ENCODE peak calls at places on chromosomes 13 and 19, in five cellular contexts. One of them, this sample, is unnamed.

GRCh38 chr13:110347535-110348308 is 40.6 kb downstream of the COL4A2 start:
- DNase-seq in K562: no peak
- DNase-seq in SK-N-SH: no peak
- DNase-seq in HepG2: peak
- DNase-seq in IMR-90: peak
- DNase-seq in this sample: no peak

GRCh38 chr13:51000576-51001260 is 91.1 kb downstream of the RNASEH2B start:
- DNase-seq in SK-N-SH: no peak
- DNase-seq in HepG2: no peak
- DNase-seq in IMR-90: peak
- DNase-seq in K562: no peak
- DNase-seq in this sample: no peak

GRCh38 chr13:112871742-112872141 is 97.3 kb upstream of the MCF2L start:
- DNase-seq in K562: no peak
- DNase-seq in HepG2: no peak
- DNase-seq in SK-N-SH: no peak
- DNase-seq in IMR-90: no peak
- DNase-seq in this sample: no peak

GRCh38 chr13:25678398-25678797 is 306.6 kb downstream of the ATP8A2 start:
- DNase-seq in K562: no peak
- DNase-seq in SK-N-SH: no peak
- DNase-seq in IMR-90: no peak
- DNase-seq in HepG2: no peak
- DNase-seq in this sample: no peak

GRCh38 chr13:33483471-33483870 is 197.9 kb upstream of the STARD13 start:
- DNase-seq in SK-N-SH: no peak
- DNase-seq in K562: no peak
- DNase-seq in IMR-90: peak
- DNase-seq in HepG2: no peak
- DNase-seq in this sample: no peak

GRCh38 chr19:1307320-1307719 is 21.6 kb downstream of the EFNA2 start:
- DNase-seq in IMR-90: no peak
- DNase-seq in HepG2: no peak
- DNase-seq in SK-N-SH: no peak
- DNase-seq in K562: peak
- DNase-seq in this sample: no peak

GRCh38 chr19:41367848-41368301 is 3.9 kb upstream of the B9D2 start:
- DNase-seq in K562: peak
- DNase-seq in IMR-90: peak
- DNase-seq in HepG2: no peak
- DNase-seq in SK-N-SH: no peak
- DNase-seq in this sample: no peak

GRCh38 chr19:30066781-30067759 is 125.0 kb downstream of the URI1 start:
- DNase-seq in HepG2: no peak
- DNase-seq in IMR-90: no peak
- DNase-seq in SK-N-SH: peak
- DNase-seq in K562: no peak
- DNase-seq in this sample: no peak

GRCh38 chr13:79581870-79582315 is 100.9 kb downstream of the NDFIP2 start:
- DNase-seq in IMR-90: peak
- DNase-seq in HepG2: no peak
- DNase-seq in SK-N-SH: no peak
- DNase-seq in K562: no peak
- DNase-seq in this sample: no peak

GRCh38 chr19:480016-480855 is 16.1 kb upstream of the MADCAM1 start:
- DNase-seq in HepG2: peak
- DNase-seq in K562: peak
- DNase-seq in SK-N-SH: peak
- DNase-seq in IMR-90: no peak
- DNase-seq in this sample: no peak

GRCh38 chr19:57818378-57818777 is 3.7 kb upstream of the ZNF552 start:
- DNase-seq in SK-N-SH: no peak
- DNase-seq in K562: no peak
- DNase-seq in HepG2: peak
- DNase-seq in IMR-90: no peak
- DNase-seq in this sample: no peak

GRCh38 chr19:49592486-49593232 is 1.7 kb downstream of the PRR12 start:
- DNase-seq in K562: peak
- DNase-seq in SK-N-SH: no peak
- DNase-seq in HepG2: no peak
- DNase-seq in IMR-90: no peak
- DNase-seq in this sample: no peak

GRCh38 chr19:677201-677600 is 1.0 kb downstream of the FSTL3 start:
- DNase-seq in SK-N-SH: peak
- DNase-seq in K562: no peak
- DNase-seq in HepG2: peak
- DNase-seq in IMR-90: peak
- DNase-seq in this sample: no peak

GRCh38 chr13:112244495-112245177 is 131.5 kb upstream of the SPACA7 start:
- DNase-seq in K562: no peak
- DNase-seq in SK-N-SH: no peak
- DNase-seq in IMR-90: no peak
- DNase-seq in HepG2: no peak
- DNase-seq in this sample: no peak

GRCh38 chr13:30792257-30793000 is 57.1 kb downstream of the ALOX5AP start:
- DNase-seq in SK-N-SH: peak
- DNase-seq in HepG2: peak
- DNase-seq in IMR-90: peak
- DNase-seq in K562: no peak
- DNase-seq in this sample: no peak

GRCh38 chr13:110183925-110184324 is 123.0 kb downstream of the COL4A1 start:
- DNase-seq in K562: no peak
- DNase-seq in IMR-90: peak
- DNase-seq in HepG2: no peak
- DNase-seq in SK-N-SH: peak
- DNase-seq in this sample: no peak

GRCh38 chr13:29830000-29830399 is 20.4 kb downstream of the UBL3 start:
- DNase-seq in HepG2: no peak
- DNase-seq in K562: no peak
- DNase-seq in IMR-90: no peak
- DNase-seq in SK-N-SH: no peak
- DNase-seq in this sample: no peak

DNA sequence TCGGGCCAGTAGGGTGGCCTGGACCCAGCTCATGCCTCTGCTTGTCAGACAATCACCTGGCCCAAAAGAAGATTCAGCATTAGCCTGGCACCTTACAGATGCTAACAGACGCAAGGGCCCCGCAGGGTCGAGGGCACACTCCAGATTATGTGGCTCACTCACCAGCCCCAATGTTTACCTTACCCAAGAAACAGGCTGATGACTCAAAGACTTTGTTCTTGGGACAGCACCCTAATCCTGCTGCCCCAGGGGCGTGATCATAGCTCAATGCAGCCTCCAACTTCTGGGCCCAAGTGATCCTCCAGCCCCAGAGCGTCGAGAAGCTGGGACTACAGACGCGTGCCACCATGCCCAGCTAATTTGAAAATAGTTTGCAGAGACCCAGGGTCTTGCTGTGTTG is 9.8 kb downstream of the ECSIT start:
- DNase-seq in IMR-90: no peak
- DNase-seq in HepG2: no peak
- DNase-seq in SK-N-SH: no peak
- DNase-seq in K562: no peak
- DNase-seq in this sample: no peak
- TF ChIP-seq MXI1 in IMR-90: no peak
- TF ChIP-seq MXI1 in HepG2: no peak
- TF ChIP-seq MXI1 in SK-N-SH: no peak
- TF ChIP-seq MXI1 in K562: no peak
- TF ChIP-seq MXI1 in this sample: no peak

DNA sequence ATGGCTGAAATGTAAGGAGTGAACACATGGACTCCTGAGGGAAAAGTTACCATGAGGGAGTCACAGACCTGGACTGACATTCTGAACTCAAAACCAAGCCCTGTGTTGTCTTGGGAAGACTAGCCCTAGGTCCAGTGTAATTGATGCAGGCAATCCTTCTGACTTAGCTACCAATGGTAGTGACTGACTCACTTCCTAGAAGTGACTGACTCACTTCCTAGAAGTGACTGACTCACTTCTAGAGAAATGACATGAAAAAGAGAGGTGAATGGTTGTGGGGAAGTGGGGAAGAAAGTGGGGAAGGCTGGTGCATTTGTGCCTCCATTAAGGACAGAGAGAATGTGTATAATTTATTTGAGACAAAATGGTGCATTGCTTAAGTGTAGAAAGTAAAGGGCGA is 49.9 kb downstream of the EDNRB start:
- DNase-seq in IMR-90: peak
- DNase-seq in SK-N-SH: no peak
- DNase-seq in K562: no peak
- DNase-seq in HepG2: no peak
- DNase-seq in this sample: no peak
- TF ChIP-seq MXI1 in IMR-90: no peak
- TF ChIP-seq MXI1 in SK-N-SH: no peak
- TF ChIP-seq MXI1 in K562: no peak
- TF ChIP-seq MXI1 in HepG2: no peak
- TF ChIP-seq MXI1 in this sample: no peak

GRCh38 chr19:45408121-45408520 is 1.7 kb downstream of the POLR1G start:
- DNase-seq in SK-N-SH: no peak
- DNase-seq in K562: no peak
- DNase-seq in IMR-90: no peak
- DNase-seq in HepG2: no peak
- DNase-seq in this sample: no peak

GRCh38 chr19:45406957-45407375 is 522 bp downstream of the POLR1G start:
- DNase-seq in IMR-90: no peak
- DNase-seq in HepG2: no peak
- DNase-seq in SK-N-SH: no peak
- DNase-seq in K562: no peak
- DNase-seq in this sample: no peak

GRCh38 chr19:45404557-45405434 is at the start of gene PPP1R13L:
- DNase-seq in K562: peak
- DNase-seq in HepG2: peak
- DNase-seq in IMR-90: peak
- DNase-seq in SK-N-SH: peak
- DNase-seq in this sample: peak

GRCh38 chr19:45405435-45406164 is 731 bp upstream of the PPP1R13L start:
- DNase-seq in HepG2: peak
- DNase-seq in IMR-90: peak
- DNase-seq in SK-N-SH: peak
- DNase-seq in K562: peak
- DNase-seq in this sample: peak

DNA sequence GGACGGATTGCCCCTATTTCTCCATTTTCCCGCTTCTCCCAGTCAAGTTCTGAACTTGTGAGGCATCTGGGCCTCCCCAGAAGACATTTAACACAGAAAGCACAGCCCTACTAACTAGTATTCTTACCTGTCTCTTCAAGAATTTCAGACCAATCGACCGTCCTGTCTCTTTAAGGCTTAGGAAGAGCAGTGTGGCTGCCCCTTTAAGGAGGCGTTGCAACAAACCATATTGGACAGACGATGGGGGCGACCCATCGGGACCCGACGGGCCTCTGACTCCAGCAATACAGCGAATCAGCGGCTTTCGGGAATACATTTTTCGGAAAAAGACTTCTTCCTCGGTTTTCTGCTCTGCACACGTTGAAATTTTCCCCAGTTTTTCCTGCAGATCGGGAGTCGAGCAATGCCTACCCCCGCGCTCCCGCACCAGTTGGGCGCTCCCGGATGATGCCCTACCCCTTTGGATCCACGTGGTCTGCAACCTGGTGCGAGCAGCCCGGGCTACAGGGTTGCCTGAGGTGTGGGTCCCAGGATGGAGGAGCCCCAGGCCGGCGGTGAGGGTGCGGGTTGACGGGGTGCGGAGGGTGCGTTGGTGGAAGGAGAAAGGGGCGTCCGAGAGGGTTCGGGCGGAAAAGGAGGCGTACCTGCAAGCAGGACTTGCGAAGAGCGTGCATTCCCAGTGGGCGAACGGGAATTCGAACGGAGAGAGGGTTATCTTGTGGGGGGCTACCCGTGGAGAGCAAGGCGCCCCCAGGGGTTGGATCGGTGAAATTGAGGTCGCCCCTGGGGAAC is at the start of gene POLR1G:
- DNase-seq in HepG2: peak
- DNase-seq in K562: peak
- DNase-seq in SK-N-SH: peak
- DNase-seq in IMR-90: peak
- DNase-seq in this sample: peak
- TF ChIP-seq MXI1 in HepG2: peak
- TF ChIP-seq MXI1 in K562: peak
- TF ChIP-seq MXI1 in SK-N-SH: peak
- TF ChIP-seq MXI1 in IMR-90: peak
- TF ChIP-seq MXI1 in this sample: peak

DNA sequence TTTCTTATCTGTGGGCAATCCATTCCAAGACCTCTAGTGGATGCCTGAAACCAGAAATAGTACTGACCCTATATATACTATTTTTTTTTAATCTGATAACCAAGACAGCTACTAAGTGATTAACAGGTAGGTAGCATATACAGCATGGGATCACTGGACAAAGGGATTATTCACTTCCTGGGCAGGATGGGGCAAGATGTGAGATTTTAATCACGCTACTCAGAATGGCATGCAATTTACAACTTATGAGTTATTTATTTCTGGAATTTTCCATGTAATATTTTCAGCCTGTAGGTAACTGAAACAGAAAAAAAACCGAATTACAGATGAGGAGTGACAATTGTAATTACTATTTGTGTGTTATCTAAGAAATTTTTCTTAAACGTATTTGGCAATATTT is 41.2 kb downstream of the ZIC2 start:
- DNase-seq in HepG2: no peak
- DNase-seq in SK-N-SH: no peak
- DNase-seq in K562: no peak
- DNase-seq in IMR-90: no peak
- DNase-seq in this sample: no peak
- TF ChIP-seq MXI1 in HepG2: no peak
- TF ChIP-seq MXI1 in SK-N-SH: no peak
- TF ChIP-seq MXI1 in K562: no peak
- TF ChIP-seq MXI1 in IMR-90: no peak
- TF ChIP-seq MXI1 in this sample: no peak

This sample was measured in GM12878.